ENCODE peak calls at places on chromosomes 13 and 19, in nine cellular contexts. One of them, this sample, is unnamed.

GRCh38 chr13:48896312-48896711 is 79.4 kb upstream of the FNDC3A start:
- DNase-seq in GM06990: no peak
- DNase-seq in dorsolateral prefrontal cortex: no peak
- DNase-seq in AG04450: peak
- DNase-seq in astrocyte: peak
- DNase-seq in fibroblast of lung: peak
- DNase-seq in IMR-90: peak
- DNase-seq in ascending aorta: no peak
- DNase-seq in coronary artery: no peak
- DNase-seq in this sample: no peak

GRCh38 chr19:46357846-46358583 is 11.1 kb downstream of the PPP5C start:
- DNase-seq in IMR-90: peak
- DNase-seq in coronary artery: peak
- DNase-seq in ascending aorta: no peak
- DNase-seq in fibroblast of lung: peak
- DNase-seq in AG04450: no peak
- DNase-seq in dorsolateral prefrontal cortex: no peak
- DNase-seq in GM06990: no peak
- DNase-seq in astrocyte: peak
- DNase-seq in this sample: no peak

GRCh38 chr13:31436478-31436877 is 236.7 kb downstream of the B3GLCT start:
- DNase-seq in ascending aorta: no peak
- DNase-seq in AG04450: no peak
- DNase-seq in astrocyte: peak
- DNase-seq in fibroblast of lung: peak
- DNase-seq in GM06990: no peak
- DNase-seq in dorsolateral prefrontal cortex: no peak
- DNase-seq in IMR-90: no peak
- DNase-seq in coronary artery: no peak
- DNase-seq in this sample: no peak

GRCh38 chr13:40506592-40507446 is 159.6 kb downstream of the FOXO1 start:
- DNase-seq in AG04450: no peak
- DNase-seq in ascending aorta: no peak
- DNase-seq in IMR-90: no peak
- DNase-seq in coronary artery: no peak
- DNase-seq in GM06990: no peak
- DNase-seq in fibroblast of lung: no peak
- DNase-seq in dorsolateral prefrontal cortex: no peak
- DNase-seq in astrocyte: no peak
- DNase-seq in this sample: no peak

GRCh38 chr13:114067886-114068722 is 64.3 kb downstream of the RASA3 start:
- DNase-seq in ascending aorta: no peak
- DNase-seq in astrocyte: no peak
- DNase-seq in AG04450: no peak
- DNase-seq in GM06990: peak
- DNase-seq in coronary artery: no peak
- DNase-seq in IMR-90: no peak
- DNase-seq in dorsolateral prefrontal cortex: no peak
- DNase-seq in fibroblast of lung: no peak
- DNase-seq in this sample: no peak

GRCh38 chr19:9407827-9408226 is 27.5 kb downstream of the ZNF266 start:
- DNase-seq in ascending aorta: no peak
- DNase-seq in dorsolateral prefrontal cortex: no peak
- DNase-seq in astrocyte: no peak
- DNase-seq in AG04450: no peak
- DNase-seq in GM06990: no peak
- DNase-seq in IMR-90: no peak
- DNase-seq in fibroblast of lung: no peak
- DNase-seq in coronary artery: no peak
- DNase-seq in this sample: no peak

GRCh38 chr19:50838239-50838638 is 4.9 kb upstream of the KLK15 start:
- DNase-seq in ascending aorta: no peak
- DNase-seq in astrocyte: no peak
- DNase-seq in coronary artery: no peak
- DNase-seq in AG04450: no peak
- DNase-seq in GM06990: no peak
- DNase-seq in fibroblast of lung: no peak
- DNase-seq in IMR-90: no peak
- DNase-seq in dorsolateral prefrontal cortex: no peak
- DNase-seq in this sample: no peak

GRCh38 chr19:35417278-35417677 is 30.8 kb upstream of the FFAR2 start:
- DNase-seq in astrocyte: no peak
- DNase-seq in IMR-90: no peak
- DNase-seq in AG04450: no peak
- DNase-seq in ascending aorta: no peak
- DNase-seq in dorsolateral prefrontal cortex: no peak
- DNase-seq in coronary artery: no peak
- DNase-seq in fibroblast of lung: no peak
- DNase-seq in GM06990: no peak
- DNase-seq in this sample: no peak

GRCh38 chr19:3721131-3721899 is 13.1 kb downstream of the TJP3 start:
- DNase-seq in astrocyte: peak
- DNase-seq in ascending aorta: no peak
- DNase-seq in IMR-90: peak
- DNase-seq in fibroblast of lung: peak
- DNase-seq in AG04450: peak
- DNase-seq in coronary artery: peak
- DNase-seq in GM06990: peak
- DNase-seq in dorsolateral prefrontal cortex: peak
- DNase-seq in this sample: peak

GRCh38 chr13:26021956-26022355 is 29.9 kb downstream of the SHISA2 start:
- DNase-seq in fibroblast of lung: no peak
- DNase-seq in dorsolateral prefrontal cortex: no peak
- DNase-seq in IMR-90: no peak
- DNase-seq in coronary artery: no peak
- DNase-seq in AG04450: no peak
- DNase-seq in ascending aorta: no peak
- DNase-seq in astrocyte: no peak
- DNase-seq in GM06990: no peak
- DNase-seq in this sample: no peak

DNA sequence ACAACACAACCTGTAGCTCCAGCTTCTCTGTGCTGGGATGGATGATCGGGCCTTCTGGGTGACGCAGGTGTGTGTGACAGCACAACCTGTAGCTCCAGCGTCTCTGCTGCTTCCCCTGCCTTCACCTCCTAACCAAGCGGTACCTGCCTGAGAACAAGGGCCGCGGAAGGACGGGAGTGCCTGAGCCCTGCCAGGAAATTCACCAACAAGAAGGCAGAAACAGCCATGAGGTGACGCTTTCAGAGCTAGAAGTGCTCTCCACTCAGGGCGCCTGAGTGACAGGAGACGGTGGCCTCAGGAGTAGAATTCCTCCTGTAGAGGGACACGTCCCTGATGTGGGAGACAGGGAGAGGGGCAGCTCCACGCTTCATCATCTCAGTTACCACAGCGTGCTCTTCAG is 17.4 kb downstream of the ZNF331 start:
- DNase-seq in astrocyte: no peak
- DNase-seq in dorsolateral prefrontal cortex: no peak
- DNase-seq in AG04450: no peak
- DNase-seq in IMR-90: no peak
- DNase-seq in coronary artery: no peak
- DNase-seq in fibroblast of lung: no peak
- DNase-seq in GM06990: no peak
- DNase-seq in ascending aorta: no peak
- DNase-seq in this sample: no peak
- H3K4me3 ChIP-seq in astrocyte: no peak
- H3K4me3 ChIP-seq in dorsolateral prefrontal cortex: peak
- H3K4me3 ChIP-seq in AG04450: no peak
- H3K4me3 ChIP-seq in IMR-90: no peak
- H3K4me3 ChIP-seq in coronary artery: peak
- H3K4me3 ChIP-seq in fibroblast of lung: no peak
- H3K4me3 ChIP-seq in GM06990: no peak
- H3K4me3 ChIP-seq in ascending aorta: peak
- H3K4me3 ChIP-seq in this sample: no peak

DNA sequence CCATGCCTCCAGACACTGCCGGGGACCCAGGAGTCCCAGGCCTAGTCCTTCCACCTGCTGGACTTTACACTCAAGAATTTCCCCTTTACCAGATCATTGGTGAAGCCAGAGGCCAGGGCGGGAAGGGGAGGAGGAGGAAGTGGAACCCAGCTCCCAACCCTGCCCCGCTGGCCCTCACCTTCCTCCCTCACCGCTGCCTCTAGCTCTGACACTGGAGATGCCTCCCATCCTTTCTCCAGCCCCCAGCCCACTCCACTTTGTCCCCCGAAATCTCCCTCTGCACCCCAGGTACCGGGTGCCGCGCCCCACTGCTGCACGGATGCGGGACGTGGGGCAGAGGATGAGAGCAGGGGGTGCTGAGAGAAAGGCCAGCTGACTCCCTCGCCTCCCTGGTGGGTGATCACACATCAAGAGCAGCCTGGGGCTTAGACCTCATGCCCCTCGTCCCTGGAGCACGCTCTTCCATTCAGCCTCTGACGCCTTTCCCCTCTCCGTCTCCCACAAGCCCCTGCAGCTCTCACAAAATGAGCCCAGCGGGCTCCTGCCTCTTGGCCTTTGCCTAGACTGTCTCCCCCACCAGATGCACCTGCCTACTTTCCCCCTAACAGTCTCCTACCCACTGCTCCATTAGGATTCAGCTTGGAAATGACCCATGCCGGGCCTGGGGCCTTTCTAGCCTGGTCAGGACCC is at the start of gene PTPRH:
- DNase-seq in coronary artery: no peak
- DNase-seq in fibroblast of lung: no peak
- DNase-seq in dorsolateral prefrontal cortex: no peak
- DNase-seq in astrocyte: no peak
- DNase-seq in GM06990: no peak
- DNase-seq in IMR-90: no peak
- DNase-seq in ascending aorta: no peak
- DNase-seq in AG04450: no peak
- DNase-seq in this sample: no peak
- H3K4me3 ChIP-seq in coronary artery: no peak
- H3K4me3 ChIP-seq in fibroblast of lung: no peak
- H3K4me3 ChIP-seq in dorsolateral prefrontal cortex: no peak
- H3K4me3 ChIP-seq in astrocyte: no peak
- H3K4me3 ChIP-seq in GM06990: no peak
- H3K4me3 ChIP-seq in IMR-90: no peak
- H3K4me3 ChIP-seq in ascending aorta: no peak
- H3K4me3 ChIP-seq in AG04450: no peak
- H3K4me3 ChIP-seq in this sample: no peak

DNA sequence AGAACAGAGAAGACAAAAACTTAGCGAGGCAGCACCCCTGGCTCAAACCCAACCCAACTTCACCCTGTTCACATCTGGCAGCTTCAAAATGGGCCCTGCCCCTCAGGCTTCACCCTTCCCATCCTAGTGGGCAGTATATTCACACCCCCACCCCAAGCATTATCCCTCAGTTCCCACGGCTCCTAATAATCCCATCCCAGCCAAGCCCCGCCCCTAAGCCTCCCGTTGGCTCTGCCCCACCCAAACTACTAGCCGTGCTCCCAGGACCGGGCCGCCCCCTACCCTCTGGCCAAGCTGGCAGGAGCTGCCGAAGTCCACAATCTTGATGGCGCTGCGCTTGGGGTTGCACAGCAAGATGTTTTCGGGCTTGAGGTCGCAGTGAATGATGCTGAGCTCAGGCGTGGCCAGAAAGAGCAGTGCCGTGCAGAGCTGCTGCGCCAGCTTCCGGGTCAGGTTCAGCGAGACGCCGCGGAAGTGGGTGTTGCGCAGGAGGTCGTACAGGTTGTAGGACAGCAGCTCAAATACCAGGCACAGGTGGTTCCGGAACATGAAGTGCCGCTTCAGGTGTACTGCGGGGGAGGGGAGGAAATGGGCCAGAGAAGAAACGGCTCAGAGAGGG is 5.8 kb downstream of the DYRK1B start:
- DNase-seq in ascending aorta: no peak
- DNase-seq in astrocyte: no peak
- DNase-seq in coronary artery: no peak
- DNase-seq in AG04450: no peak
- DNase-seq in dorsolateral prefrontal cortex: no peak
- DNase-seq in fibroblast of lung: no peak
- DNase-seq in IMR-90: no peak
- DNase-seq in GM06990: no peak
- DNase-seq in this sample: no peak
- H3K4me3 ChIP-seq in ascending aorta: no peak
- H3K4me3 ChIP-seq in astrocyte: no peak
- H3K4me3 ChIP-seq in coronary artery: no peak
- H3K4me3 ChIP-seq in AG04450: no peak
- H3K4me3 ChIP-seq in dorsolateral prefrontal cortex: no peak
- H3K4me3 ChIP-seq in fibroblast of lung: no peak
- H3K4me3 ChIP-seq in IMR-90: no peak
- H3K4me3 ChIP-seq in GM06990: no peak
- H3K4me3 ChIP-seq in this sample: no peak

DNA sequence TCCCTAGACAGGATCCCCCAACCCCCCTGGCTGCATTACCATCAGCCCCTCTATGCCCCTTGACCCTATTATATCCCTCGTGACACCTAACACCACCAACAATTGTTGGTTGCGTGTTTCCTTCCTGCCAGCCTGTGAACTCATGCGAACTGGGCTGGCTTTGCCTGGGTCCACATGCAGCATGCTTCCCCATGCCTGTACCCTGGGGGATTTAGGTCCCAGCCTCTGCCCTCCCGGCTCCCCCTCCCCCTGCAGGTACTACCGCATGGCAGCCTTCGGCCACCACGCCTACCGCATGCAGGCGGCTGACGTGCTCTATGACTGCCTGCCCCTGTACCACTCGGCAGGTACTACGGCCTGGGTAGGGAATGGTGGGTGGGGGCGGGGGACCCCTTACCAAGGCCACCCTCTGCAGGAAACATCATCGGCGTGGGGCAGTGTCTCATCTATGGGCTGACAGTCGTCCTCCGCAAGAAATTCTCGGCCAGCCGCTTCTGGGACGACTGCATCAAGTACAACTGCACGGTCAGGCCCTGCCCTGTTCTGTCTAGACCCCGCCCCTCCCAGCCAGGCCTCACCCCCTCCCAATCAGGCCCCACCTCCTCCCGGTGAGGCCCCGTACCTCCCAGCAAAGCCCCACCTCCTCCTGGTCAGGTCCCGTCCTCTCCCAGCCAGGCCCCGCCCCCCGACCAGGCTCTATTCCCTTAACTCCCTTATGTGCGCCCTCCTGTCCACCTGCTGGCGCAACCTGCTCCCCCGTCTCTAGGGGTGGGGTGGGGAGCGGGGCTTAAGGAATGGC is 18.5 kb downstream of the SLC27A1 start:
- DNase-seq in fibroblast of lung: no peak
- DNase-seq in dorsolateral prefrontal cortex: no peak
- DNase-seq in GM06990: peak
- DNase-seq in coronary artery: no peak
- DNase-seq in AG04450: no peak
- DNase-seq in IMR-90: no peak
- DNase-seq in ascending aorta: no peak
- DNase-seq in astrocyte: no peak
- DNase-seq in this sample: peak
- H3K4me3 ChIP-seq in fibroblast of lung: no peak
- H3K4me3 ChIP-seq in dorsolateral prefrontal cortex: no peak
- H3K4me3 ChIP-seq in GM06990: no peak
- H3K4me3 ChIP-seq in coronary artery: no peak
- H3K4me3 ChIP-seq in AG04450: no peak
- H3K4me3 ChIP-seq in IMR-90: no peak
- H3K4me3 ChIP-seq in ascending aorta: no peak
- H3K4me3 ChIP-seq in astrocyte: no peak
- H3K4me3 ChIP-seq in this sample: no peak

This sample was measured in MG63.